ENCODE peak calls at places on chromosomes 7 and 10, in eight cellular contexts. One of them, this sample, is unnamed.

GRCh38 chr7:11492307-11492706 is 339.7 kb downstream of the THSD7A start:
- DNase-seq in transverse colon: no peak
- DNase-seq in CD8-positive, alpha-beta memory T cell: no peak
- DNase-seq in neural progenitor cell: no peak
- DNase-seq in psoas muscle: no peak
- DNase-seq in fibroblast of lung: peak
- DNase-seq in ovary: no peak
- DNase-seq in stomach: no peak
- DNase-seq in this sample: no peak

GRCh38 chr10:125262920-125263319 is 102.6 kb upstream of the CTBP2 start:
- DNase-seq in transverse colon: no peak
- DNase-seq in CD8-positive, alpha-beta memory T cell: no peak
- DNase-seq in neural progenitor cell: no peak
- DNase-seq in psoas muscle: no peak
- DNase-seq in fibroblast of lung: no peak
- DNase-seq in ovary: no peak
- DNase-seq in stomach: no peak
- DNase-seq in this sample: no peak

GRCh38 chr10:95026461-95026860 is 42.8 kb downstream of the CYP2C8 start:
- DNase-seq in transverse colon: no peak
- DNase-seq in CD8-positive, alpha-beta memory T cell: no peak
- DNase-seq in neural progenitor cell: no peak
- DNase-seq in psoas muscle: no peak
- DNase-seq in fibroblast of lung: no peak
- DNase-seq in ovary: no peak
- DNase-seq in stomach: no peak
- DNase-seq in this sample: no peak

GRCh38 chr7:13745530-13745929 is 243.9 kb downstream of the ETV1 start:
- DNase-seq in transverse colon: no peak
- DNase-seq in CD8-positive, alpha-beta memory T cell: no peak
- DNase-seq in neural progenitor cell: no peak
- DNase-seq in psoas muscle: no peak
- DNase-seq in fibroblast of lung: no peak
- DNase-seq in ovary: no peak
- DNase-seq in stomach: no peak
- DNase-seq in this sample: no peak

GRCh38 chr10:42594246-42594650 is 44.1 kb downstream of the ZNF33B start:
- DNase-seq in transverse colon: no peak
- DNase-seq in CD8-positive, alpha-beta memory T cell: no peak
- DNase-seq in neural progenitor cell: no peak
- DNase-seq in psoas muscle: no peak
- DNase-seq in fibroblast of lung: peak
- DNase-seq in ovary: no peak
- DNase-seq in stomach: no peak
- DNase-seq in this sample: no peak

GRCh38 chr10:101783736-101784118 is 481 bp upstream of the NPM3 start:
- DNase-seq in transverse colon: no peak
- DNase-seq in CD8-positive, alpha-beta memory T cell: no peak
- DNase-seq in neural progenitor cell: peak
- DNase-seq in psoas muscle: no peak
- DNase-seq in fibroblast of lung: no peak
- DNase-seq in ovary: no peak
- DNase-seq in stomach: no peak
- DNase-seq in this sample: no peak

GRCh38 chr10:96673318-96674099 is 46.8 kb downstream of the PIK3AP1 start:
- DNase-seq in transverse colon: peak
- DNase-seq in CD8-positive, alpha-beta memory T cell: peak
- DNase-seq in neural progenitor cell: peak
- DNase-seq in psoas muscle: no peak
- DNase-seq in fibroblast of lung: peak
- DNase-seq in ovary: peak
- DNase-seq in stomach: no peak
- DNase-seq in this sample: no peak

GRCh38 chr10:120940299-120940900 is 89.2 kb downstream of the WDR11 start:
- DNase-seq in transverse colon: no peak
- DNase-seq in CD8-positive, alpha-beta memory T cell: no peak
- DNase-seq in neural progenitor cell: peak
- DNase-seq in psoas muscle: no peak
- DNase-seq in fibroblast of lung: no peak
- DNase-seq in ovary: no peak
- DNase-seq in stomach: no peak
- DNase-seq in this sample: no peak

GRCh38 chr10:48821111-48821510 is 118.5 kb downstream of the LRRC18 start:
- DNase-seq in transverse colon: no peak
- DNase-seq in CD8-positive, alpha-beta memory T cell: no peak
- DNase-seq in neural progenitor cell: no peak
- DNase-seq in psoas muscle: no peak
- DNase-seq in fibroblast of lung: no peak
- DNase-seq in ovary: no peak
- DNase-seq in stomach: no peak
- DNase-seq in this sample: no peak

GRCh38 chr10:70267161-70267933 is 16.5 kb downstream of the NPFFR1 start:
- DNase-seq in transverse colon: peak
- DNase-seq in CD8-positive, alpha-beta memory T cell: no peak
- DNase-seq in neural progenitor cell: peak
- DNase-seq in psoas muscle: no peak
- DNase-seq in fibroblast of lung: peak
- DNase-seq in ovary: no peak
- DNase-seq in stomach: no peak
- DNase-seq in this sample: no peak

GRCh38 chr7:129089521-129090212 is 34.8 kb upstream of the TNPO3 start:
- DNase-seq in transverse colon: no peak
- DNase-seq in CD8-positive, alpha-beta memory T cell: no peak
- DNase-seq in neural progenitor cell: no peak
- DNase-seq in psoas muscle: no peak
- DNase-seq in fibroblast of lung: no peak
- DNase-seq in ovary: no peak
- DNase-seq in stomach: no peak
- DNase-seq in this sample: no peak

GRCh38 chr10:132229834-132230556 is 43.2 kb downstream of the DPYSL4 start:
- DNase-seq in transverse colon: peak
- DNase-seq in CD8-positive, alpha-beta memory T cell: peak
- DNase-seq in neural progenitor cell: no peak
- DNase-seq in psoas muscle: no peak
- DNase-seq in fibroblast of lung: peak
- DNase-seq in ovary: peak
- DNase-seq in stomach: peak
- DNase-seq in this sample: no peak

GRCh38 chr7:3246133-3246532 is 54.9 kb upstream of the SDK1 start:
- DNase-seq in transverse colon: no peak
- DNase-seq in CD8-positive, alpha-beta memory T cell: no peak
- DNase-seq in neural progenitor cell: peak
- DNase-seq in psoas muscle: no peak
- DNase-seq in fibroblast of lung: no peak
- DNase-seq in ovary: no peak
- DNase-seq in stomach: no peak
- DNase-seq in this sample: no peak

GRCh38 chr7:3245077-3245476 is 56.0 kb upstream of the SDK1 start:
- DNase-seq in transverse colon: no peak
- DNase-seq in CD8-positive, alpha-beta memory T cell: no peak
- DNase-seq in neural progenitor cell: no peak
- DNase-seq in psoas muscle: no peak
- DNase-seq in fibroblast of lung: peak
- DNase-seq in ovary: no peak
- DNase-seq in stomach: no peak
- DNase-seq in this sample: no peak

GRCh38 chr7:3244241-3244814 is 56.7 kb upstream of the SDK1 start:
- DNase-seq in transverse colon: no peak
- DNase-seq in CD8-positive, alpha-beta memory T cell: no peak
- DNase-seq in neural progenitor cell: no peak
- DNase-seq in psoas muscle: no peak
- DNase-seq in fibroblast of lung: peak
- DNase-seq in ovary: no peak
- DNase-seq in stomach: no peak
- DNase-seq in this sample: no peak

GRCh38 chr7:3243680-3244079 is 57.4 kb upstream of the SDK1 start:
- DNase-seq in transverse colon: no peak
- DNase-seq in CD8-positive, alpha-beta memory T cell: no peak
- DNase-seq in neural progenitor cell: no peak
- DNase-seq in psoas muscle: no peak
- DNase-seq in fibroblast of lung: no peak
- DNase-seq in ovary: no peak
- DNase-seq in stomach: no peak
- DNase-seq in this sample: no peak

GRCh38 chr7:3245721-3246120 is 55.3 kb upstream of the SDK1 start:
- DNase-seq in transverse colon: no peak
- DNase-seq in CD8-positive, alpha-beta memory T cell: no peak
- DNase-seq in neural progenitor cell: no peak
- DNase-seq in psoas muscle: no peak
- DNase-seq in fibroblast of lung: no peak
- DNase-seq in ovary: no peak
- DNase-seq in stomach: no peak
- DNase-seq in this sample: no peak
- H3K27ac ChIP-seq in transverse colon: no peak
- H3K27ac ChIP-seq in CD8-positive, alpha-beta memory T cell: no peak
- H3K27ac ChIP-seq in neural progenitor cell: peak
- H3K27ac ChIP-seq in psoas muscle: no peak
- H3K27ac ChIP-seq in fibroblast of lung: no peak
- H3K27ac ChIP-seq in ovary: no peak
- H3K27ac ChIP-seq in stomach: no peak
- H3K27ac ChIP-seq in this sample: no peak

GRCh38 chr10:78531088-78531487 is 497.4 kb downstream of the RPS24 start:
- DNase-seq in transverse colon: no peak
- DNase-seq in CD8-positive, alpha-beta memory T cell: no peak
- DNase-seq in neural progenitor cell: no peak
- DNase-seq in psoas muscle: no peak
- DNase-seq in fibroblast of lung: no peak
- DNase-seq in ovary: no peak
- DNase-seq in stomach: no peak
- DNase-seq in this sample: no peak

GRCh38 chr10:78533776-78534175 is 500.1 kb downstream of the RPS24 start:
- DNase-seq in transverse colon: no peak
- DNase-seq in CD8-positive, alpha-beta memory T cell: no peak
- DNase-seq in neural progenitor cell: no peak
- DNase-seq in psoas muscle: no peak
- DNase-seq in fibroblast of lung: no peak
- DNase-seq in ovary: no peak
- DNase-seq in stomach: no peak
- DNase-seq in this sample: no peak

GRCh38 chr10:78535716-78536218 is 502.1 kb downstream of the RPS24 start:
- DNase-seq in transverse colon: peak
- DNase-seq in CD8-positive, alpha-beta memory T cell: no peak
- DNase-seq in neural progenitor cell: no peak
- DNase-seq in psoas muscle: no peak
- DNase-seq in fibroblast of lung: no peak
- DNase-seq in ovary: no peak
- DNase-seq in stomach: no peak
- DNase-seq in this sample: no peak

GRCh38 chr10:78533093-78533492 is 499.4 kb downstream of the RPS24 start:
- DNase-seq in transverse colon: no peak
- DNase-seq in CD8-positive, alpha-beta memory T cell: no peak
- DNase-seq in neural progenitor cell: no peak
- DNase-seq in psoas muscle: no peak
- DNase-seq in fibroblast of lung: no peak
- DNase-seq in ovary: no peak
- DNase-seq in stomach: no peak
- DNase-seq in this sample: no peak

GRCh38 chr10:78532480-78533046 is 498.9 kb downstream of the RPS24 start:
- DNase-seq in transverse colon: no peak
- DNase-seq in CD8-positive, alpha-beta memory T cell: no peak
- DNase-seq in neural progenitor cell: no peak
- DNase-seq in psoas muscle: no peak
- DNase-seq in fibroblast of lung: no peak
- DNase-seq in ovary: no peak
- DNase-seq in stomach: no peak
- DNase-seq in this sample: no peak
- H3K4me3 ChIP-seq in transverse colon: no peak
- H3K4me3 ChIP-seq in CD8-positive, alpha-beta memory T cell: no peak
- H3K4me3 ChIP-seq in neural progenitor cell: no peak
- H3K4me3 ChIP-seq in psoas muscle: no peak
- H3K4me3 ChIP-seq in fibroblast of lung: no peak
- H3K4me3 ChIP-seq in ovary: no peak
- H3K4me3 ChIP-seq in stomach: no peak
- H3K4me3 ChIP-seq in this sample: no peak

GRCh38 chr10:102946992-102947391 is 28.9 kb downstream of the CNNM2 start:
- DNase-seq in transverse colon: no peak
- DNase-seq in CD8-positive, alpha-beta memory T cell: no peak
- DNase-seq in neural progenitor cell: no peak
- DNase-seq in psoas muscle: no peak
- DNase-seq in fibroblast of lung: no peak
- DNase-seq in ovary: no peak
- DNase-seq in stomach: no peak
- DNase-seq in this sample: no peak

GRCh38 chr10:102948786-102949185 is 30.7 kb downstream of the CNNM2 start:
- DNase-seq in transverse colon: no peak
- DNase-seq in CD8-positive, alpha-beta memory T cell: no peak
- DNase-seq in neural progenitor cell: no peak
- DNase-seq in psoas muscle: no peak
- DNase-seq in fibroblast of lung: no peak
- DNase-seq in ovary: no peak
- DNase-seq in stomach: no peak
- DNase-seq in this sample: no peak

GRCh38 chr10:102945449-102945848 is 27.4 kb downstream of the CNNM2 start:
- DNase-seq in transverse colon: no peak
- DNase-seq in CD8-positive, alpha-beta memory T cell: no peak
- DNase-seq in neural progenitor cell: peak
- DNase-seq in psoas muscle: no peak
- DNase-seq in fibroblast of lung: no peak
- DNase-seq in ovary: no peak
- DNase-seq in stomach: no peak
- DNase-seq in this sample: no peak

GRCh38 chr10:102948163-102948562 is 30.1 kb downstream of the CNNM2 start:
- DNase-seq in transverse colon: no peak
- DNase-seq in CD8-positive, alpha-beta memory T cell: no peak
- DNase-seq in neural progenitor cell: no peak
- DNase-seq in psoas muscle: no peak
- DNase-seq in fibroblast of lung: no peak
- DNase-seq in ovary: no peak
- DNase-seq in stomach: no peak
- DNase-seq in this sample: no peak

GRCh38 chr10:102945989-102946388 is 27.9 kb downstream of the CNNM2 start:
- DNase-seq in transverse colon: no peak
- DNase-seq in CD8-positive, alpha-beta memory T cell: no peak
- DNase-seq in neural progenitor cell: no peak
- DNase-seq in psoas muscle: no peak
- DNase-seq in fibroblast of lung: no peak
- DNase-seq in ovary: no peak
- DNase-seq in stomach: no peak
- DNase-seq in this sample: no peak
- H3K27ac ChIP-seq in transverse colon: no peak
- H3K27ac ChIP-seq in CD8-positive, alpha-beta memory T cell: no peak
- H3K27ac ChIP-seq in neural progenitor cell: peak
- H3K27ac ChIP-seq in psoas muscle: no peak
- H3K27ac ChIP-seq in fibroblast of lung: no peak
- H3K27ac ChIP-seq in ovary: no peak
- H3K27ac ChIP-seq in stomach: no peak
- H3K27ac ChIP-seq in this sample: no peak

DNA sequence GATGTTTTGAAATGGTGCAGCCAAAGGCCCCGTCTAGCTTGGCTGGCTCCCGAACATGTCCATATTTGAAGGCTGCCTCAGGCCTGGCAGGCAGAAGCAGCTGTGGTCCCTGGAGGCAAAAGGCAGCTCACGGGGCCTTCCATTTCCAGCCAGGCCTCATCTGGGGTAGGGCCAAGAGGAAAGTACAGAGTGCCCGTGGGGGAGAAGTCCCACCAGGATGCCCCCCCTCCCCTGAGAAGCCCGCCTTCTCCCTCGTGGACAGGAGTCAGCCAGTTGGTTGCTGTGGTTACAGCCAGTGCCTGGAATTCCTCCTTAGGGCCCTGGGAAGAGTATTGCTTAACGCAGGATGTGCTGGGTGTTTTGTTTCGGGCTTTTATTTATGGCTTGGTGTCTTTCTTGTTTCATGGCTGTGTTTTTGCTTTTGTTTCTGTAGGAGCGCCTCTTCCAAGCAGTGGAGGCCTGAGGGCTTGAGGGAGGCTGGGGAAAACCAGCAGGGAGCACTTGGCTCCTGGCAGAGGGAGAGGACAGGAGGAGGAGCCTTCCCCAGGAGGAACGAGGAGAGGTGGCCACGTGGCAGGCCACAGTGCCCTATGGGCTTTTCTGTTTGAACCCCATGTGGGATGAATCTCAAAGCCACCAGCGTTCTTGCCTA is 45.4 kb downstream of the CHST3 start:
- DNase-seq in transverse colon: peak
- DNase-seq in CD8-positive, alpha-beta memory T cell: no peak
- DNase-seq in neural progenitor cell: peak
- DNase-seq in psoas muscle: peak
- DNase-seq in fibroblast of lung: peak
- DNase-seq in ovary: peak
- DNase-seq in stomach: peak
- DNase-seq in this sample: no peak
- H3K4me3 ChIP-seq in transverse colon: no peak
- H3K4me3 ChIP-seq in CD8-positive, alpha-beta memory T cell: no peak
- H3K4me3 ChIP-seq in neural progenitor cell: no peak
- H3K4me3 ChIP-seq in psoas muscle: peak
- H3K4me3 ChIP-seq in fibroblast of lung: no peak
- H3K4me3 ChIP-seq in ovary: no peak
- H3K4me3 ChIP-seq in stomach: no peak
- H3K4me3 ChIP-seq in this sample: no peak

This sample was measured in effector memory CD4-positive, alpha-beta T cell.